ENCODE peak calls at places on chromosomes 4 and X, in nine cellular contexts. E is activated CD4-positive, alpha-beta T cell treated with anti-CD3 and anti-CD28 coated beads for 48 hours; U is LHCN-M2; O is endothelial cell; D is mucosa of descending colon; X is lower leg skin; M is NCI-H1694; L is NCI-H1417; Z is GDM1. R is an unnamed sample.

GRCh38 chr4:109497511-109497910 is 62.5 kb upstream of the MCUB start:
- DNase-seq in X (no peak), Z (no peak), U (no peak), D (no peak), L (no peak), E (no peak), O (no peak), M (no peak), R (no peak)

GRCh38 chr4:37995299-37995821 is 35.2 kb downstream of the PTTG2 start:
- DNase-seq in X (no peak), U (no peak), L (no peak), E (no peak), M (no peak), Z (no peak), D (no peak), O (no peak), R (no peak)

GRCh38 chr4:26533685-26534084 is 43.4 kb upstream of the CCKAR start:
- DNase-seq in U (no peak), L (no peak), Z (no peak), X (no peak), D (no peak), M (no peak), E (no peak), O (no peak), R (no peak)

GRCh38 chrX:138748480-138748879 is 37.0 kb upstream of the FGF13 start:
- DNase-seq in O (no peak), D (no peak), E (no peak), U (peak), L (no peak), Z (no peak), X (no peak), M (no peak), R (no peak)

GRCh38 chr4:188127157-188127874 is 11.9 kb upstream of the TRIML1 start:
- DNase-seq in D (no peak), E (no peak), X (no peak), U (peak), L (no peak), Z (no peak), O (no peak), M (no peak), R (peak)

GRCh38 chr4:108828620-108829019 is 65.8 kb upstream of the ETNPPL start:
- DNase-seq in O (no peak), E (no peak), U (no peak), X (no peak), D (peak), Z (no peak), M (no peak), L (no peak), R (no peak)

GRCh38 chr4:183589710-183590109 is 69.3 kb downstream of the RWDD4 start:
- DNase-seq in O (no peak), Z (no peak), L (no peak), E (no peak), U (no peak), X (no peak), D (no peak), M (no peak), R (no peak)

GRCh38 chrX:110381216-110381615 is 22.6 kb downstream of the RTL9 start:
- DNase-seq in D (no peak), L (no peak), X (no peak), O (no peak), E (no peak), U (peak), M (no peak), Z (no peak), R (no peak)

GRCh38 chr4:153137168-153137567 is 67.1 kb upstream of the TRIM2 start:
- DNase-seq in U (peak), M (no peak), O (no peak), Z (no peak), X (no peak), D (no peak), E (no peak), L (no peak), R (peak)

GRCh38 chrX:150238656-150239382 is 124.3 kb upstream of the MAMLD1 start:
- DNase-seq in L (no peak), M (no peak), O (no peak), X (peak), Z (no peak), D (no peak), E (no peak), U (no peak), R (no peak)

GRCh38 chr4:13024147-13025105 is 459.7 kb downstream of the RAB28 start:
- DNase-seq in Z (no peak), E (no peak), M (no peak), X (no peak), U (no peak), L (no peak), O (no peak), D (no peak), R (no peak)

GRCh38 chr4:38562751-38563198 is 101.2 kb upstream of the KLF3 start:
- DNase-seq in M (no peak), E (no peak), L (no peak), U (peak), Z (peak), O (peak), D (no peak), X (no peak), R (no peak)

GRCh38 chr4:78529569-78530209 is 21.9 kb upstream of the ANXA3 start:
- DNase-seq in U (peak), D (no peak), E (no peak), X (no peak), L (no peak), O (no peak), M (no peak), Z (no peak), R (no peak)

GRCh38 chr4:76206222-76206942 is 7.2 kb downstream of the SCARB2 start:
- DNase-seq in L (no peak), E (no peak), X (no peak), Z (no peak), O (no peak), U (no peak), D (no peak), M (no peak), R (no peak)

GRCh38 chrX:46627700-46628405 is 54.3 kb downstream of the CHST7 start:
- DNase-seq in E (no peak), X (peak), L (no peak), D (no peak), M (no peak), O (no peak), U (peak), Z (no peak), R (no peak)

GRCh38 chrX:47771473-47771872 is 65.2 kb upstream of the ZNF81 start:
- DNase-seq in X (no peak), U (no peak), L (no peak), O (no peak), D (no peak), E (no peak), Z (no peak), M (no peak), R (no peak)

GRCh38 chr4:61628282-61628681 is 428.2 kb downstream of the ADGRL3 start:
- DNase-seq in U (no peak), Z (no peak), L (no peak), D (no peak), O (no peak), M (no peak), E (no peak), X (no peak), R (no peak)

R was measured in AG09309.